ENCODE peak calls at places on chromosomes 1 and 21, in four cellular contexts. I is HEK293T, X is frontal cortex, Y is choroid plexus epithelial cell. T is an unnamed sample.
A peak's percentile ranks its signal among the peaks of the same experiment; 100 is the strongest.

GRCh38 chr1:212152308-212152693 is 116.8 kb downstream of the DTL start:
- DNase-seq in I (no peak), X (no peak), Y (peak; percentile 15), T (no peak)

GRCh38 chr1:118247593-118247992 is 62.6 kb upstream of the SPAG17 start:
- DNase-seq in I (peak; percentile 46), X (no peak), Y (peak; percentile 31), T (no peak)

GRCh38 chr1:117067528-117068370 is 7.6 kb downstream of the TTF2 start:
- DNase-seq in I (peak; percentile 66), X (peak; percentile 55), Y (peak; percentile 84), T (peak; percentile 30)

GRCh38 chr1:66282343-66282852 is 251.6 kb upstream of the SGIP1 start:
- DNase-seq in I (no peak), X (no peak), Y (peak; percentile 93), T (peak; percentile 25)

GRCh38 chr21:28644762-28645161 is 347.9 kb downstream of the LTN1 start:
- DNase-seq in I (no peak), X (no peak), Y (no peak), T (no peak)

GRCh38 chr1:204104331-204105222 is 31.7 kb downstream of the SOX13 start:
- DNase-seq in I (no peak), X (no peak), Y (peak; percentile 39), T (no peak)

GRCh38 chr1:243421784-243422183 is 165.9 kb downstream of the SDCCAG8 start:
- DNase-seq in I (peak; percentile 49), X (no peak), Y (peak; percentile 94), T (peak; percentile 60)

GRCh38 chr1:31637915-31638673 is 6.6 kb downstream of the PEF1 start:
- DNase-seq in I (no peak), X (no peak), Y (no peak), T (no peak)

GRCh38 chr1:1059494-1060280 is 14.4 kb downstream of the RNF223 start:
- DNase-seq in I (peak; percentile 96), X (peak; percentile 97), Y (peak; percentile 72), T (peak; percentile 98)

GRCh38 chr1:206496131-206496793 is 11.1 kb upstream of the RASSF5 start:
- DNase-seq in I (no peak), X (no peak), Y (no peak), T (no peak)

GRCh38 chr1:46411601-46412341 is 17.7 kb downstream of the FAAH start:
- DNase-seq in I (peak; percentile 45), X (no peak), Y (no peak), T (peak; percentile 61)

GRCh38 chr1:88741413-88741812 is 57.3 kb downstream of the PKN2 start:
- DNase-seq in I (no peak), X (no peak), Y (peak; percentile 81), T (no peak)

GRCh38 chr1:23958810-23959460 is 693 bp upstream of the PNRC2 start:
- DNase-seq in I (peak; percentile 76), X (peak; percentile 50), Y (peak; percentile 94), T (peak; percentile 77)

GRCh38 chr21:45392206-45392971 is 12.6 kb upstream of the COL18A1 start:
- DNase-seq in I (no peak), X (no peak), Y (no peak), T (no peak)

GRCh38 chr1:241485554-241485992 is 34.0 kb downstream of the FH start:
- DNase-seq in I (no peak), X (no peak), Y (peak; percentile 59), T (no peak)

GRCh38 chr1:229874609-229875008 is 192.4 kb upstream of the GALNT2 start:
- DNase-seq in I (no peak), X (no peak), Y (no peak), T (no peak)

GRCh38 chr1:204190212-204191211 is 5.8 kb downstream of the KISS1 start:
- DNase-seq in I (no peak), X (no peak), Y (peak; percentile 58), T (no peak)

GRCh38 chr1:8754993-8755392 is 62.4 kb downstream of the RERE start:
- DNase-seq in I (no peak), X (no peak), Y (no peak), T (no peak)

GRCh38 chr1:230594374-230594773 is 47.9 kb upstream of the COG2 start:
- DNase-seq in I (no peak), X (no peak), Y (no peak), T (no peak)

GRCh38 chr1:15384301-15384901 is 25.3 kb upstream of the EFHD2 start:
- DNase-seq in I (no peak), X (peak; percentile 61), Y (peak; percentile 13), T (no peak)

GRCh38 chr1:29420196-29420595 is 183.9 kb downstream of the PTPRU start:
- DNase-seq in I (no peak), X (no peak), Y (peak; percentile 12), T (no peak)

GRCh38 chr21:45479691-45480675 is 62.3 kb downstream of the SLC19A1 start:
- DNase-seq in I (no peak), X (no peak), Y (no peak), T (no peak)

GRCh38 chr1:206048582-206048981 is 4.4 kb upstream of the RHEX start:
- DNase-seq in I (no peak), X (no peak), Y (no peak), T (no peak)

GRCh38 chr1:205441318-205441633 is 14.6 kb downstream of the BLACAT1 start:
- DNase-seq in I (no peak), X (no peak), Y (no peak), T (no peak)

GRCh38 chr1:68745006-68745405 is 248.1 kb upstream of the DEPDC1 start:
- DNase-seq in I (no peak), X (no peak), Y (peak; percentile 1), T (no peak)

GRCh38 chr1:161989108-161989507 is 34.6 kb downstream of the OLFML2B start:
- DNase-seq in I (no peak), X (no peak), Y (no peak), T (no peak)

T was measured in stimulated activated effector memory CD8-positive, alpha-beta T cell treated with anti-CD3 and anti-CD28 coated beads, Interleukin-12 subunit alpha, Interleukin-12 subunit beta, amount 100 ng/mL, for 72 hours.